ENCODE peak calls at places on chromosome 22, in nine cellular contexts. One of them, this sample, is unnamed.

GRCh38 chr22:32852346-32853251 is 51.1 kb downstream of the TIMP3 start:
- DNase-seq in thyroid gland: peak; percentile 88
- DNase-seq in LNCaP clone FGC: no peak
- DNase-seq in brain microvascular endothelial cell: peak; percentile 39
- DNase-seq in GM12865: no peak
- DNase-seq in GM23338: no peak
- DNase-seq in left ventricle myocardium inferior: peak; percentile 84
- DNase-seq in body of pancreas: no peak
- DNase-seq in K562: peak; percentile 22
- DNase-seq in this sample: peak; percentile 73

GRCh38 chr22:49011769-49012598 is 815.7 kb downstream of the BRD1 start:
- DNase-seq in thyroid gland: no peak
- DNase-seq in LNCaP clone FGC: no peak
- DNase-seq in brain microvascular endothelial cell: no peak
- DNase-seq in GM12865: no peak
- DNase-seq in GM23338: no peak
- DNase-seq in left ventricle myocardium inferior: no peak
- DNase-seq in body of pancreas: no peak
- DNase-seq in K562: no peak
- DNase-seq in this sample: no peak

GRCh38 chr22:45579806-45580702 is 77.4 kb downstream of the FBLN1 start:
- DNase-seq in thyroid gland: no peak
- DNase-seq in LNCaP clone FGC: no peak
- DNase-seq in brain microvascular endothelial cell: no peak
- DNase-seq in GM12865: no peak
- DNase-seq in GM23338: no peak
- DNase-seq in left ventricle myocardium inferior: no peak
- DNase-seq in body of pancreas: no peak
- DNase-seq in K562: no peak
- DNase-seq in this sample: no peak

GRCh38 chr22:46854125-46854870 is 91.8 kb downstream of the TBC1D22A start:
- DNase-seq in thyroid gland: peak; percentile 19
- DNase-seq in LNCaP clone FGC: no peak
- DNase-seq in brain microvascular endothelial cell: peak; percentile 14
- DNase-seq in GM12865: no peak
- DNase-seq in GM23338: peak; percentile 26
- DNase-seq in left ventricle myocardium inferior: peak; percentile 28
- DNase-seq in body of pancreas: no peak
- DNase-seq in K562: peak; percentile 49
- DNase-seq in this sample: no peak

GRCh38 chr22:39178206-39179111 is 26.0 kb upstream of the CBX7 start:
- DNase-seq in thyroid gland: no peak
- DNase-seq in LNCaP clone FGC: no peak
- DNase-seq in brain microvascular endothelial cell: peak; percentile 54
- DNase-seq in GM12865: no peak
- DNase-seq in GM23338: no peak
- DNase-seq in left ventricle myocardium inferior: no peak
- DNase-seq in body of pancreas: no peak
- DNase-seq in K562: no peak
- DNase-seq in this sample: no peak

GRCh38 chr22:49203863-49204598 is 623.6 kb downstream of the BRD1 start:
- DNase-seq in thyroid gland: no peak
- DNase-seq in LNCaP clone FGC: no peak
- DNase-seq in brain microvascular endothelial cell: no peak
- DNase-seq in GM12865: no peak
- DNase-seq in GM23338: no peak
- DNase-seq in left ventricle myocardium inferior: no peak
- DNase-seq in body of pancreas: peak; percentile 4
- DNase-seq in K562: no peak
- DNase-seq in this sample: no peak

GRCh38 chr22:50531546-50532352 is 1.9 kb upstream of the TYMP start:
- DNase-seq in thyroid gland: peak; percentile 77
- DNase-seq in LNCaP clone FGC: no peak
- DNase-seq in brain microvascular endothelial cell: peak; percentile 57
- DNase-seq in GM12865: peak; percentile 94
- DNase-seq in GM23338: peak; percentile 76
- DNase-seq in left ventricle myocardium inferior: peak; percentile 88
- DNase-seq in body of pancreas: peak; percentile 73
- DNase-seq in K562: no peak
- DNase-seq in this sample: no peak

GRCh38 chr22:40612291-40612740 is 24.2 kb downstream of the MRTFA start:
- DNase-seq in thyroid gland: no peak
- DNase-seq in LNCaP clone FGC: no peak
- DNase-seq in brain microvascular endothelial cell: no peak
- DNase-seq in GM12865: no peak
- DNase-seq in GM23338: no peak
- DNase-seq in left ventricle myocardium inferior: no peak
- DNase-seq in body of pancreas: no peak
- DNase-seq in K562: peak; percentile 39
- DNase-seq in this sample: no peak

GRCh38 chr22:24232725-24233124 is 12.2 kb downstream of the GGT5 start:
- DNase-seq in thyroid gland: no peak
- DNase-seq in LNCaP clone FGC: no peak
- DNase-seq in brain microvascular endothelial cell: no peak
- DNase-seq in GM12865: no peak
- DNase-seq in GM23338: no peak
- DNase-seq in left ventricle myocardium inferior: no peak
- DNase-seq in body of pancreas: no peak
- DNase-seq in K562: no peak
- DNase-seq in this sample: no peak

GRCh38 chr22:32142600-32142999 is 16.5 kb downstream of the C22orf42 start:
- DNase-seq in thyroid gland: no peak
- DNase-seq in LNCaP clone FGC: no peak
- DNase-seq in brain microvascular endothelial cell: no peak
- DNase-seq in GM12865: no peak
- DNase-seq in GM23338: no peak
- DNase-seq in left ventricle myocardium inferior: no peak
- DNase-seq in body of pancreas: no peak
- DNase-seq in K562: no peak
- DNase-seq in this sample: no peak

GRCh38 chr22:49983148-49984042 is 22.8 kb downstream of the PIM3 start:
- DNase-seq in thyroid gland: no peak
- DNase-seq in LNCaP clone FGC: no peak
- DNase-seq in brain microvascular endothelial cell: no peak
- DNase-seq in GM12865: no peak
- DNase-seq in GM23338: peak; percentile 65
- DNase-seq in left ventricle myocardium inferior: no peak
- DNase-seq in body of pancreas: peak; percentile 15
- DNase-seq in K562: no peak
- DNase-seq in this sample: peak; percentile 7

GRCh38 chr22:17369553-17370035 is 334 bp downstream of the CECR2 start:
- DNase-seq in thyroid gland: peak; percentile 72
- DNase-seq in LNCaP clone FGC: no peak
- DNase-seq in brain microvascular endothelial cell: no peak
- DNase-seq in GM12865: peak; percentile 24
- DNase-seq in GM23338: peak; percentile 71
- DNase-seq in left ventricle myocardium inferior: peak; percentile 38
- DNase-seq in body of pancreas: peak; percentile 48
- DNase-seq in K562: peak; percentile 25
- DNase-seq in this sample: peak; percentile 49

GRCh38 chr22:17370036-17370765 is 941 bp downstream of the CECR2 start:
- DNase-seq in thyroid gland: peak; percentile 27
- DNase-seq in LNCaP clone FGC: no peak
- DNase-seq in brain microvascular endothelial cell: no peak
- DNase-seq in GM12865: no peak
- DNase-seq in GM23338: peak; percentile 51
- DNase-seq in left ventricle myocardium inferior: peak; percentile 37
- DNase-seq in body of pancreas: peak; percentile 15
- DNase-seq in K562: no peak
- DNase-seq in this sample: peak; percentile 21

GRCh38 chr22:17373839-17374238 is 4.6 kb downstream of the CECR2 start:
- DNase-seq in thyroid gland: no peak
- DNase-seq in LNCaP clone FGC: no peak
- DNase-seq in brain microvascular endothelial cell: no peak
- DNase-seq in GM12865: no peak
- DNase-seq in GM23338: no peak
- DNase-seq in left ventricle myocardium inferior: no peak
- DNase-seq in body of pancreas: no peak
- DNase-seq in K562: no peak
- DNase-seq in this sample: no peak

GRCh38 chr22:17370766-17371181 is 1.5 kb downstream of the CECR2 start:
- DNase-seq in thyroid gland: no peak
- DNase-seq in LNCaP clone FGC: no peak
- DNase-seq in brain microvascular endothelial cell: no peak
- DNase-seq in GM12865: no peak
- DNase-seq in GM23338: no peak
- DNase-seq in left ventricle myocardium inferior: no peak
- DNase-seq in body of pancreas: no peak
- DNase-seq in K562: no peak
- DNase-seq in this sample: no peak

GRCh38 chr22:17371446-17371845 is 2.2 kb downstream of the CECR2 start:
- DNase-seq in thyroid gland: no peak
- DNase-seq in LNCaP clone FGC: no peak
- DNase-seq in brain microvascular endothelial cell: no peak
- DNase-seq in GM12865: no peak
- DNase-seq in GM23338: no peak
- DNase-seq in left ventricle myocardium inferior: no peak
- DNase-seq in body of pancreas: no peak
- DNase-seq in K562: no peak
- DNase-seq in this sample: no peak
- H3K4me3 ChIP-seq in thyroid gland: no peak overlapping the region
- H3K4me3 ChIP-seq in LNCaP clone FGC: no peak overlapping the region
- H3K4me3 ChIP-seq in brain microvascular endothelial cell: no peak overlapping the region
- H3K4me3 ChIP-seq in GM12865: no peak overlapping the region
- H3K4me3 ChIP-seq in GM23338: peak overlapping the region; percentile 92
- H3K4me3 ChIP-seq in left ventricle myocardium inferior: peak overlapping the region; percentile 76
- H3K4me3 ChIP-seq in body of pancreas: no peak overlapping the region
- H3K4me3 ChIP-seq in K562: no peak overlapping the region
- H3K4me3 ChIP-seq in this sample: no peak overlapping the region

GRCh38 chr22:25281675-25282345 is 62.4 kb downstream of the CRYBB2 start:
- DNase-seq in thyroid gland: no peak
- DNase-seq in LNCaP clone FGC: no peak
- DNase-seq in brain microvascular endothelial cell: no peak
- DNase-seq in GM12865: no peak
- DNase-seq in GM23338: peak; percentile 78
- DNase-seq in left ventricle myocardium inferior: no peak
- DNase-seq in body of pancreas: no peak
- DNase-seq in K562: no peak
- DNase-seq in this sample: no peak
- H3K4me3 ChIP-seq in thyroid gland: no peak overlapping the region
- H3K4me3 ChIP-seq in LNCaP clone FGC: no peak overlapping the region
- H3K4me3 ChIP-seq in brain microvascular endothelial cell: no peak overlapping the region
- H3K4me3 ChIP-seq in GM12865: no peak overlapping the region
- H3K4me3 ChIP-seq in GM23338: peak overlapping the region; percentile 98
- H3K4me3 ChIP-seq in left ventricle myocardium inferior: no peak overlapping the region
- H3K4me3 ChIP-seq in body of pancreas: no peak overlapping the region
- H3K4me3 ChIP-seq in K562: no peak overlapping the region
- H3K4me3 ChIP-seq in this sample: no peak overlapping the region

GRCh38 chr22:19941365-19942070 is at the start of the genes COMT and TXNRD2:
- DNase-seq in thyroid gland: peak; percentile 63
- DNase-seq in LNCaP clone FGC: no peak
- DNase-seq in brain microvascular endothelial cell: peak; percentile 28
- DNase-seq in GM12865: peak; percentile 86
- DNase-seq in GM23338: peak; percentile 70
- DNase-seq in left ventricle myocardium inferior: peak; percentile 82
- DNase-seq in body of pancreas: peak; percentile 72
- DNase-seq in K562: peak; percentile 100
- DNase-seq in this sample: peak; percentile 85

GRCh38 chr22:19940536-19941364 is 822 bp upstream of the COMT start:
- DNase-seq in thyroid gland: no peak
- DNase-seq in LNCaP clone FGC: no peak
- DNase-seq in brain microvascular endothelial cell: no peak
- DNase-seq in GM12865: no peak
- DNase-seq in GM23338: no peak
- DNase-seq in left ventricle myocardium inferior: no peak
- DNase-seq in body of pancreas: no peak
- DNase-seq in K562: no peak
- DNase-seq in this sample: no peak

GRCh38 chr22:19943665-19944026 is 2.0 kb upstream of the TXNRD2 start:
- DNase-seq in thyroid gland: no peak
- DNase-seq in LNCaP clone FGC: no peak
- DNase-seq in brain microvascular endothelial cell: peak; percentile 70
- DNase-seq in GM12865: peak; percentile 37
- DNase-seq in GM23338: peak; percentile 49
- DNase-seq in left ventricle myocardium inferior: no peak
- DNase-seq in body of pancreas: no peak
- DNase-seq in K562: peak; percentile 76
- DNase-seq in this sample: no peak

GRCh38 chr22:19942071-19942885 is 660 bp upstream of the TXNRD2 start:
- DNase-seq in thyroid gland: peak; percentile 56
- DNase-seq in LNCaP clone FGC: no peak
- DNase-seq in brain microvascular endothelial cell: peak; percentile 56
- DNase-seq in GM12865: peak; percentile 51
- DNase-seq in GM23338: no peak
- DNase-seq in left ventricle myocardium inferior: no peak
- DNase-seq in body of pancreas: no peak
- DNase-seq in K562: peak; percentile 85
- DNase-seq in this sample: no peak

DNA sequence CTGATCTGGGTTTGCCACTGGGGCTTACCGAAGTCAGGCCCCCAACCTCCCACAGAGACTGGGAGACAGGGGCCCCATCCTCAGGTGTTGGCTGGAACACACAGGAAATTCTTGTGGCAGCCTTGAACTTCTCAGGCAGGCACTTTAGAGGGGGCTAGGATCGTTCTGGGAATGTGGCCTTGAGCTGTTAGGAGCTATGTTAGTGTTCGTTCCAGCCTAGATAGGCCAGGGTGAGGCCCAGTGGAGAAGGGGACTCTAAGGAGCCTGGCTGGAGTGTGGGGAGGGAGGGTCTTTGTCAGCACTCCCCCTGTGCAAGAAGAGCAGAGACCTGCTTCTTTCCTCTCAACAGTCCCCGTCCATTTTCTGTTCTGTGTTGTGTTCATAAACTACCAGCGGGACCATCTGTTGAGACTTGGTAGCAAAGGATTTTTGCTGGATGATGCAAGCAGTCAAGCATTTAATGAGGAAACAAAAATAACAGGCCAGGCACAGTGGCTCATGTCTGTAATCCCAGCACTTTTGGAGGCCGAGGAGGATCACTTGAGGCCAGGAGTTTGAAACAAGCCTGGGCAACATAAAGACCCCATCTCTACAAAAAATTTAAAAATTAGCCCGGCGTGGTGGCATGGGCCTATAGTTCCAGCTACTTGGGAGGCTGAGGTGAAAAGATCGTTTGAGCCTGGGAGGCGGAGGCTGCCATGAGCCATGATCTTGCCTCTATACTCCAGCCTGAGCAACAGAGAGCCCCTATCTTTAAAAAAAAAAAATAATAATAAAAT is 1.5 kb upstream of the TXNRD2 start:
- DNase-seq in thyroid gland: peak; percentile 41
- DNase-seq in LNCaP clone FGC: no peak
- DNase-seq in brain microvascular endothelial cell: peak; percentile 87
- DNase-seq in GM12865: no peak
- DNase-seq in GM23338: no peak
- DNase-seq in left ventricle myocardium inferior: no peak
- DNase-seq in body of pancreas: no peak
- DNase-seq in K562: peak; percentile 72
- DNase-seq in this sample: no peak
- H3K4me3 ChIP-seq in thyroid gland: peak overlapping the region; percentile 73
- H3K4me3 ChIP-seq in LNCaP clone FGC: peak overlapping the region; percentile 90
- H3K4me3 ChIP-seq in brain microvascular endothelial cell: peak overlapping the region; percentile 79
- H3K4me3 ChIP-seq in GM12865: peak overlapping the region; percentile 70
- H3K4me3 ChIP-seq in GM23338: peak overlapping the region; percentile 57
- H3K4me3 ChIP-seq in left ventricle myocardium inferior: peak overlapping the region; percentile 89
- H3K4me3 ChIP-seq in body of pancreas: no peak overlapping the region
- H3K4me3 ChIP-seq in K562: peak overlapping the region; percentile 58
- H3K4me3 ChIP-seq in this sample: peak overlapping the region; percentile 98

DNA sequence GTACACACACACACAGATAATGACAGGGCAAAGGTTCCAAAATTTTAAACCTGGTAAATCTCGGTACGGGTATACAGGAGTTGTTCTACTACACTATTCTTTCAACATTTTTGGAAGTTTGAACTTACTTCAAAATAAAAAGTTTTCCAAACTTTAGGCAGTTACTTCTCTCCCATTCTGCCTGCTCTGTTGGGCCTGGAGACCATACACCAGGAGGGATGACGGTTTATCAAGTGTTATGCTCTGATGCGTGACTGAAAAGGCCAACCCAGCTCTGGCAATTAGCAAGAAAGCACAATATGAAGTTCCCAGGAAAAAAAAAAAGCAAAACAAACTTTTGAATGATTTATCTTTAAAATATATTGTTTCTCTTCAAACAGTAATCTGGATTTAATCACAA is 969 bp downstream of the SERPIND1 start:
- DNase-seq in thyroid gland: peak; percentile 46
- DNase-seq in LNCaP clone FGC: no peak
- DNase-seq in brain microvascular endothelial cell: no peak
- DNase-seq in GM12865: no peak
- DNase-seq in GM23338: no peak
- DNase-seq in left ventricle myocardium inferior: no peak
- DNase-seq in body of pancreas: no peak
- DNase-seq in K562: no peak
- DNase-seq in this sample: no peak
- H3K4me3 ChIP-seq in thyroid gland: no peak overlapping the region
- H3K4me3 ChIP-seq in LNCaP clone FGC: no peak overlapping the region
- H3K4me3 ChIP-seq in brain microvascular endothelial cell: no peak overlapping the region
- H3K4me3 ChIP-seq in GM12865: no peak overlapping the region
- H3K4me3 ChIP-seq in GM23338: no peak overlapping the region
- H3K4me3 ChIP-seq in left ventricle myocardium inferior: no peak overlapping the region
- H3K4me3 ChIP-seq in body of pancreas: no peak overlapping the region
- H3K4me3 ChIP-seq in K562: no peak overlapping the region
- H3K4me3 ChIP-seq in this sample: no peak overlapping the region